ENCODE peak calls at places on chromosomes 7 and 10, in six cellular contexts. B is H7; F is stimulated activated CD8-positive, alpha-beta memory T cell treated with anti-CD3 and anti-CD28 coated beads, Interleukin-15, amount 100 ng/mL, for 24 hours; L is psoas muscle; G is GM13977; M is stimulated activated CD4-positive, alpha-beta T cell treated with anti-CD3 and anti-CD28 coated beads, Interleukin-4, amount 100 ng/mL, for 24 hours. A is an unnamed sample.

GRCh38 chr10:29627201-29628105 is 7.3 kb downstream of the SVIL start:
- DNase-seq in G (no peak), L (no peak), F (no peak), M (no peak), B (no peak), A (no peak)

GRCh38 chr10:69802424-69803161 is 887 bp downstream of the COL13A1 start:
- DNase-seq in F (no peak), L (peak; percentile 45), G (no peak), B (peak; percentile 86), M (no peak), A (no peak)

GRCh38 chr10:98331888-98332287 is 63.9 kb upstream of the LOXL4 start:
- DNase-seq in F (no peak), M (no peak), L (no peak), G (no peak), B (peak; percentile 87), A (no peak)

GRCh38 chr10:79391231-79392019 is 44.2 kb downstream of the PPIF start:
- DNase-seq in G (no peak), F (no peak), B (peak; percentile 48), L (no peak), M (no peak), A (no peak)

GRCh38 chr7:36132025-36132424 is 21.0 kb upstream of the EEPD1 start:
- DNase-seq in G (no peak), B (no peak), F (no peak), M (no peak), L (no peak), A (no peak)

GRCh38 chr7:1757601-1758000 is 87.5 kb downstream of the ELFN1 start:
- DNase-seq in G (no peak), B (peak; percentile 33), F (no peak), M (no peak), L (no peak), A (no peak)

GRCh38 chr10:61478621-61479312 is 25.6 kb upstream of the TMEM26 start:
- DNase-seq in G (no peak), B (no peak), F (no peak), L (no peak), M (no peak), A (no peak)

GRCh38 chr7:3606436-3606835 is 305.4 kb downstream of the SDK1 start:
- DNase-seq in M (no peak), G (no peak), B (no peak), F (no peak), L (no peak), A (no peak)

GRCh38 chr7:3404490-3404889 is 103.4 kb downstream of the SDK1 start:
- DNase-seq in F (no peak), L (no peak), B (no peak), M (no peak), G (no peak), A (no peak)

GRCh38 chr10:6012506-6012905 is 35.2 kb upstream of the IL15RA start:
- DNase-seq in L (no peak), B (no peak), G (no peak), F (no peak), M (no peak), A (no peak)

GRCh38 chr10:86288695-86289576 is 77.7 kb downstream of the GRID1 start:
- DNase-seq in L (no peak), F (no peak), B (no peak), G (no peak), M (no peak), A (no peak)

GRCh38 chr7:4602905-4603842 is 78.9 kb upstream of the FOXK1 start:
- DNase-seq in B (peak; percentile 65), L (no peak), G (no peak), F (no peak), M (no peak), A (no peak)

GRCh38 chr7:151925446-151926335 is 30.6 kb upstream of the GALNTL5 start:
- DNase-seq in F (no peak), M (no peak), G (peak; percentile 57), L (peak; percentile 64), B (no peak), A (peak; percentile 33)

GRCh38 chr7:158802535-158803199 is 26.6 kb downstream of the ESYT2 start:
- DNase-seq in L (no peak), M (no peak), G (no peak), F (no peak), B (no peak), A (no peak)

GRCh38 chr7:78873117-78873516 is 580.4 kb downstream of the MAGI2 start:
- DNase-seq in G (no peak), B (peak; percentile 22), F (no peak), M (no peak), L (no peak), A (no peak)

GRCh38 chr7:100689230-100690135 is 4.6 kb downstream of the GIGYF1 start:
- DNase-seq in M (no peak), L (no peak), F (no peak), G (peak; percentile 42), B (peak; percentile 56), A (no peak)

GRCh38 chr7:82700739-82701138 is 257.2 kb upstream of the CACNA2D1 start:
- DNase-seq in B (no peak), F (no peak), M (no peak), G (no peak), L (no peak), A (no peak)

GRCh38 chr10:101014966-101015581 is 15.5 kb downstream of the LZTS2 start:
- DNase-seq in B (no peak), G (no peak), M (peak; percentile 41), L (no peak), F (no peak), A (no peak)

GRCh38 chr10:114279886-114280644 is 41.0 kb downstream of the VWA2 start:
- DNase-seq in L (no peak), M (no peak), G (no peak), F (no peak), B (no peak), A (no peak)

GRCh38 chr10:43482319-43483078 is 45.6 kb downstream of the ZNF487 start:
- DNase-seq in B (no peak), M (no peak), L (no peak), G (no peak), F (no peak), A (no peak)

GRCh38 chr7:25759748-25760147 is 392.2 kb upstream of the NFE2L3 start:
- DNase-seq in G (no peak), F (no peak), B (peak; percentile 19), M (no peak), L (no peak), A (no peak)

GRCh38 chr10:89683911-89684310 is 17.5 kb upstream of the KIF20B start:
- DNase-seq in F (no peak), L (no peak), M (no peak), G (no peak), B (no peak), A (no peak)

GRCh38 chr7:67393903-67394302 is 397.3 kb downstream of the TYW1 start:
- DNase-seq in B (no peak), L (no peak), G (no peak), M (no peak), F (no peak), A (no peak)

GRCh38 chr10:4285121-4285520 is 500.1 kb upstream of the KLF6 start:
- DNase-seq in F (no peak), M (no peak), G (no peak), B (no peak), L (no peak), A (no peak)

GRCh38 chr10:31204090-31204489 is 114.9 kb upstream of the ZEB1 start:
- DNase-seq in L (peak; percentile 28), B (no peak), G (no peak), M (no peak), F (no peak), A (no peak)

GRCh38 chr10:97780991-97781540 is 9.3 kb upstream of the SFRP5 start:
- DNase-seq in F (no peak), L (no peak), G (no peak), M (no peak), B (peak; percentile 56), A (no peak)

A was measured in GM10248.